ENCODE peak calls at places on chromosomes 4 and X, in six cellular contexts. One of them, this sample, is unnamed.

GRCh38 chrX:106170318-106170717 is 2.2 kb downstream of the PWWP3B start:
- DNase-seq in transverse colon: no peak
- DNase-seq in mammary epithelial cell: peak
- DNase-seq in GM23248: peak
- DNase-seq in PC-3: peak
- DNase-seq in neural progenitor cell: no peak
- DNase-seq in this sample: no peak

GRCh38 chrX:69133561-69134542 is 31.4 kb downstream of the PJA1 start:
- DNase-seq in mammary epithelial cell: peak
- DNase-seq in GM23248: peak
- DNase-seq in neural progenitor cell: peak
- DNase-seq in PC-3: peak
- DNase-seq in transverse colon: no peak
- DNase-seq in this sample: no peak

GRCh38 chr4:129682586-129682985 is 586.6 kb downstream of the C4orf33 start:
- DNase-seq in transverse colon: no peak
- DNase-seq in mammary epithelial cell: no peak
- DNase-seq in neural progenitor cell: no peak
- DNase-seq in GM23248: no peak
- DNase-seq in PC-3: no peak
- DNase-seq in this sample: no peak

GRCh38 chrX:56232221-56233082 is at the start of gene KLF8:
- DNase-seq in transverse colon: peak
- DNase-seq in GM23248: peak
- DNase-seq in PC-3: no peak
- DNase-seq in mammary epithelial cell: peak
- DNase-seq in neural progenitor cell: peak
- DNase-seq in this sample: peak

GRCh38 chr4:119113033-119113655 is 22.5 kb upstream of the MYOZ2 start:
- DNase-seq in PC-3: peak
- DNase-seq in neural progenitor cell: no peak
- DNase-seq in mammary epithelial cell: peak
- DNase-seq in GM23248: peak
- DNase-seq in transverse colon: no peak
- DNase-seq in this sample: no peak

GRCh38 chr4:96102541-96103018 is 262.7 kb downstream of the PDHA2 start:
- DNase-seq in mammary epithelial cell: peak
- DNase-seq in transverse colon: no peak
- DNase-seq in neural progenitor cell: no peak
- DNase-seq in GM23248: no peak
- DNase-seq in PC-3: peak
- DNase-seq in this sample: no peak

GRCh38 chr4:83139514-83140156 is 25.1 kb upstream of the PLAC8 start:
- DNase-seq in mammary epithelial cell: no peak
- DNase-seq in neural progenitor cell: no peak
- DNase-seq in GM23248: no peak
- DNase-seq in PC-3: no peak
- DNase-seq in transverse colon: peak
- DNase-seq in this sample: no peak

GRCh38 chr4:110518889-110519490 is 43.0 kb downstream of the ENPEP start:
- DNase-seq in PC-3: peak
- DNase-seq in transverse colon: peak
- DNase-seq in GM23248: peak
- DNase-seq in neural progenitor cell: peak
- DNase-seq in mammary epithelial cell: peak
- DNase-seq in this sample: no peak

GRCh38 chr4:121072836-121073362 is 564 bp upstream of the NDNF start:
- DNase-seq in transverse colon: peak
- DNase-seq in mammary epithelial cell: no peak
- DNase-seq in PC-3: no peak
- DNase-seq in neural progenitor cell: peak
- DNase-seq in GM23248: peak
- DNase-seq in this sample: no peak

GRCh38 chr4:91826186-91826585 is 477.6 kb upstream of the GRID2 start:
- DNase-seq in neural progenitor cell: no peak
- DNase-seq in mammary epithelial cell: peak
- DNase-seq in GM23248: no peak
- DNase-seq in PC-3: peak
- DNase-seq in transverse colon: no peak
- DNase-seq in this sample: no peak

GRCh38 chrX:138711399-138712347 is at the start of gene FGF13:
- DNase-seq in PC-3: peak
- DNase-seq in neural progenitor cell: peak
- DNase-seq in GM23248: peak
- DNase-seq in transverse colon: peak
- DNase-seq in mammary epithelial cell: no peak
- DNase-seq in this sample: peak

GRCh38 chr4:169160825-169161224 is 109.9 kb downstream of the SH3RF1 start:
- DNase-seq in transverse colon: no peak
- DNase-seq in mammary epithelial cell: no peak
- DNase-seq in GM23248: peak
- DNase-seq in PC-3: no peak
- DNase-seq in neural progenitor cell: peak
- DNase-seq in this sample: no peak
- H3K4me3 ChIP-seq in transverse colon: no peak
- H3K4me3 ChIP-seq in mammary epithelial cell: no peak
- H3K4me3 ChIP-seq in GM23248: peak
- H3K4me3 ChIP-seq in PC-3: no peak
- H3K4me3 ChIP-seq in neural progenitor cell: no peak
- H3K4me3 ChIP-seq in this sample: no peak

DNA sequence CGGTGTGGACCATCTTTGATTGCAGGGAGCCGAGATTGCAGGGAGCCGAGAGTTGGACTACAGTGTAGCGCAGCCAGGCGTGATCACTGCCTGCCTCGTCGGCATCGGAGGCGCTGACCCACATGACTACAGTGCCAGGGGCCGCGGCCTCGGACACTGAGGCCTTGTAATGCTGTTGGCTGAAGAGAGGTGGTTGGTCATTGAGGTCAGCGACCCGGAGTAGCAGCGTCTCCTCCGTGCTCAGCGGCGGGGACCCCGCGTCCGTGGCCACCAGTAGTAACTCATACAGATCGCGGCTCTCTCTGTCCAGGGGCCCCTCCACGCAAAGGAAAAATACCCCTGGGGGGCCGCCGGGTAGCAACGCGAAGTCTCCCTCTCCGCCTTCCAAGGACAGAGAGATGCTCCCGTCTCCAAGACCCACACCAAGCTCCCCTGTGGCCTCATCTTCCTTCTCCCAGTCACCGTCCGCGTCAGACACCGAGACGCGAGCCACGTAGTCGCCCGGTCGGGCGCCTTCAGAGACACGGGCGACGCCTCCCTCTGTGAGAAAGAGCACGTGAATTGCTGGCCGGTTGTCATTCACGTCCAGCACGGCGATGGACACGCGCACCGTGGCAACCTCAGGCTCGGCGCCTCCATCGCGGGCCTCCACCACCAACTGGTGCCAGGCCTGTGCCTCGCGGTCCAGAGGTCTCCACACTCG is 1.9 kb downstream of the DCHS2 start:
- DNase-seq in PC-3: no peak
- DNase-seq in neural progenitor cell: no peak
- DNase-seq in mammary epithelial cell: no peak
- DNase-seq in transverse colon: no peak
- DNase-seq in GM23248: no peak
- DNase-seq in this sample: no peak
- H3K4me3 ChIP-seq in PC-3: no peak
- H3K4me3 ChIP-seq in neural progenitor cell: peak
- H3K4me3 ChIP-seq in mammary epithelial cell: no peak
- H3K4me3 ChIP-seq in transverse colon: no peak
- H3K4me3 ChIP-seq in GM23248: no peak
- H3K4me3 ChIP-seq in this sample: peak

GRCh38 chr4:151896880-151897279 is 136.1 kb upstream of the GATB start:
- DNase-seq in mammary epithelial cell: no peak
- DNase-seq in transverse colon: no peak
- DNase-seq in neural progenitor cell: no peak
- DNase-seq in GM23248: no peak
- DNase-seq in PC-3: no peak
- DNase-seq in this sample: no peak
- H3K4me3 ChIP-seq in mammary epithelial cell: no peak
- H3K4me3 ChIP-seq in transverse colon: no peak
- H3K4me3 ChIP-seq in neural progenitor cell: no peak
- H3K4me3 ChIP-seq in GM23248: no peak
- H3K4me3 ChIP-seq in PC-3: no peak
- H3K4me3 ChIP-seq in this sample: no peak

DNA sequence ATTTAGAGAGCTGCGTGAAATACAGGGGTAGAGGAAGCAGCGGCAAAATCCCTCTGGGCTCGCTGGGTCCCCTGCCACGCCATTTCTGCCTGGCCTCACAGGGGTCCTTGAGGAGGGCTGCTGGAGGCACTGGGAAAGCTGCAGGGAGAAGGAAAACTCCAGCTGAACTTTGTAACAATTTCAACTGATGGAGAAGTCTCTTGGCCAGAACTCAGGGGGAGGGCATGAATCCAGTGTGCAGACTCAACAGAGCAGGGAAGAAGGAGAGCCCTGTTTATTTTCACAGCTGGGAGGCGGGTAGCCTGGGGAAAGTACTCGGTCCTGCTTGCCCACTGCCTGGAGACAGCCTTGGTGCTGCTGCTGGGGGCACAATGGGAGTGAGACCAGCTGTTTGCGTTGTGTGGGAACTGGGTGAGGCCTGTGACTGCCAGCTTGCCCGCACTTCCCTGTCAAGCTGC is 93.2 kb upstream of the MAPK10 start:
- DNase-seq in neural progenitor cell: no peak
- DNase-seq in mammary epithelial cell: no peak
- DNase-seq in GM23248: no peak
- DNase-seq in PC-3: peak
- DNase-seq in transverse colon: no peak
- DNase-seq in this sample: no peak
- H3K4me3 ChIP-seq in neural progenitor cell: no peak
- H3K4me3 ChIP-seq in mammary epithelial cell: no peak
- H3K4me3 ChIP-seq in GM23248: no peak
- H3K4me3 ChIP-seq in PC-3: no peak
- H3K4me3 ChIP-seq in transverse colon: no peak
- H3K4me3 ChIP-seq in this sample: peak

GRCh38 chrX:45803383-45803921 is 602.8 kb upstream of the DIPK2B start:
- DNase-seq in PC-3: peak
- DNase-seq in transverse colon: no peak
- DNase-seq in GM23248: peak
- DNase-seq in mammary epithelial cell: peak
- DNase-seq in neural progenitor cell: no peak
- DNase-seq in this sample: no peak
- H3K4me3 ChIP-seq in PC-3: peak
- H3K4me3 ChIP-seq in transverse colon: no peak
- H3K4me3 ChIP-seq in GM23248: peak
- H3K4me3 ChIP-seq in mammary epithelial cell: no peak
- H3K4me3 ChIP-seq in neural progenitor cell: no peak
- H3K4me3 ChIP-seq in this sample: no peak

DNA sequence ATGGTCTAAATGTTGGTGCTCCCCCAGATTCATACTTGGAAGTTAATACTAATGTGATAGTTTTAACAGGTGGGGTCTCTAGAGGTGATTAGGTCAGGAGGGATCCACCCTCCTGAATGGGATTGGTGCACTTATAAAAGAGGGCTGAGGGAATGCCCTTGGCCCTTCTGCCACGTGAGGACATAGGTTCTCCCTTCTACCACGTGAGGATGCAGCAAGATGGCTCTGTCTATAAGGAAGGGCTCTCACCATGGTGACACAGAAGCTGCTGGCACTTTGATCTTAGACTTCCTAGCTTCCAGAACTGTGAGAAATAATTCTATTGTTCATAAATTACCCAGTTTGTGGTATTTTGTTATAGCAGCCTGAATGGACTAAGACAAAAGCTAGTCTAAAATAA is 1.1 kb downstream of the AADAT start:
- DNase-seq in GM23248: no peak
- DNase-seq in mammary epithelial cell: no peak
- DNase-seq in PC-3: no peak
- DNase-seq in neural progenitor cell: no peak
- DNase-seq in transverse colon: no peak
- DNase-seq in this sample: no peak
- H3K4me3 ChIP-seq in GM23248: peak
- H3K4me3 ChIP-seq in mammary epithelial cell: no peak
- H3K4me3 ChIP-seq in PC-3: peak
- H3K4me3 ChIP-seq in neural progenitor cell: peak
- H3K4me3 ChIP-seq in transverse colon: no peak
- H3K4me3 ChIP-seq in this sample: peak

GRCh38 chr4:182416101-182416500 is 172.9 kb downstream of the TENM3 start:
- DNase-seq in PC-3: no peak
- DNase-seq in mammary epithelial cell: no peak
- DNase-seq in transverse colon: no peak
- DNase-seq in GM23248: no peak
- DNase-seq in neural progenitor cell: no peak
- DNase-seq in this sample: no peak

GRCh38 chr4:182413550-182413949 is 170.3 kb downstream of the TENM3 start:
- DNase-seq in GM23248: no peak
- DNase-seq in mammary epithelial cell: no peak
- DNase-seq in transverse colon: no peak
- DNase-seq in PC-3: no peak
- DNase-seq in neural progenitor cell: no peak
- DNase-seq in this sample: no peak

DNA sequence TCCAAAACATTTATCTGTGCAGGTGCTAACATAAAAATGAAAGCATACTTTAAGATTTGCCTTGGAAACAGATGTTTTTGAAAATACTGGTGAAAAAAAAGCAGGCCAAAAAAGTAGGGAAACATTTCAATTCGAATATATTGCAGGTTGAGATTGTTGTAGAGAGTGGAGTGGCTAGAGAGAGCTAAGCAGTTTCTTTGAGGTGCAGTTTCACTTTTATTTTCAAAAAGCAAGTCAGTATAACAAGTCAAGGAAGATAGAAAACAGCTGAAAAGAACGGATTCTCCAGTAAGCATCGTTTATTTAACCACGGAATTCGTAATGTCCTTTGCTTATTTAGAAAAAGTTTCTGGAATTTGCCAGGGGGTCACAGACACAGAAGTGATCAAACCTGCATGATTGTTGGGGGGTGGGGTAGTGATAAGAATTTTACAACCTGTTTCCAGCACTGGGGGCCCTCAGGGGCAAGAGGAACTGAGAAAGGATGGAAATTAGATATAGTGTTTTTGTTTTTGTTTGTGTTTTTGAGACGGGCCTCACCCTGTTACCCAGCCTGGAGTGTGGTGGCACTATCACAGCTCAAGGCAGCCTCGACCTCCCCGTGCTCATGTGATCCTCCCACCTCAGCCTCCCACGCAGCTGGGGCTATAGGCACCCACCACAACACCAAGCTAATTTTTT is 175.0 kb downstream of the TENM3 start:
- DNase-seq in neural progenitor cell: no peak
- DNase-seq in transverse colon: no peak
- DNase-seq in mammary epithelial cell: no peak
- DNase-seq in PC-3: no peak
- DNase-seq in GM23248: no peak
- DNase-seq in this sample: no peak
- H3K4me3 ChIP-seq in neural progenitor cell: no peak
- H3K4me3 ChIP-seq in transverse colon: no peak
- H3K4me3 ChIP-seq in mammary epithelial cell: no peak
- H3K4me3 ChIP-seq in PC-3: no peak
- H3K4me3 ChIP-seq in GM23248: no peak
- H3K4me3 ChIP-seq in this sample: no peak